ENCODE peak calls at places on chromosomes 16 and 17, in eight cellular contexts. One of them, this sample, is unnamed.

GRCh38 chr17:27552467-27552779 is 78.6 kb upstream of the LGALS9 start:
- DNase-seq in mesenchymal stem cell: peak; percentile 83
- DNase-seq in CD8-positive, alpha-beta T cell: no peak
- DNase-seq in hypothalamus: no peak
- DNase-seq in NCI-H774: no peak
- DNase-seq in body of pancreas: no peak
- DNase-seq in fibroblast of the conjunctiva: no peak
- DNase-seq in T-helper 2 cell: no peak
- DNase-seq in this sample: no peak

GRCh38 chr17:28928061-28928460 is 23.3 kb downstream of the PHF12 start:
- DNase-seq in T-helper 2 cell: peak; percentile 82
- DNase-seq in body of pancreas: no peak
- DNase-seq in NCI-H774: no peak
- DNase-seq in CD8-positive, alpha-beta T cell: peak; percentile 18
- DNase-seq in fibroblast of the conjunctiva: no peak
- DNase-seq in hypothalamus: no peak
- DNase-seq in mesenchymal stem cell: peak; percentile 52
- DNase-seq in this sample: no peak

GRCh38 chr16:23594186-23594585 is 1.9 kb downstream of the NDUFAB1 start:
- DNase-seq in CD8-positive, alpha-beta T cell: no peak
- DNase-seq in NCI-H774: no peak
- DNase-seq in T-helper 2 cell: no peak
- DNase-seq in mesenchymal stem cell: no peak
- DNase-seq in hypothalamus: no peak
- DNase-seq in fibroblast of the conjunctiva: no peak
- DNase-seq in body of pancreas: no peak
- DNase-seq in this sample: no peak

GRCh38 chr17:64001763-64002529 is 3.8 kb downstream of the PRR29 start:
- DNase-seq in mesenchymal stem cell: peak; percentile 19
- DNase-seq in fibroblast of the conjunctiva: no peak
- DNase-seq in CD8-positive, alpha-beta T cell: no peak
- DNase-seq in hypothalamus: no peak
- DNase-seq in NCI-H774: no peak
- DNase-seq in T-helper 2 cell: no peak
- DNase-seq in body of pancreas: no peak
- DNase-seq in this sample: no peak

GRCh38 chr16:48535831-48536599 is 74.0 kb downstream of the N4BP1 start:
- DNase-seq in CD8-positive, alpha-beta T cell: no peak
- DNase-seq in body of pancreas: no peak
- DNase-seq in NCI-H774: no peak
- DNase-seq in hypothalamus: no peak
- DNase-seq in fibroblast of the conjunctiva: peak; percentile 72
- DNase-seq in mesenchymal stem cell: peak; percentile 73
- DNase-seq in T-helper 2 cell: no peak
- DNase-seq in this sample: peak; percentile 53

GRCh38 chr17:2723997-2724782 is 12.6 kb upstream of the CLUH start:
- DNase-seq in NCI-H774: no peak
- DNase-seq in mesenchymal stem cell: no peak
- DNase-seq in hypothalamus: no peak
- DNase-seq in fibroblast of the conjunctiva: no peak
- DNase-seq in T-helper 2 cell: no peak
- DNase-seq in body of pancreas: no peak
- DNase-seq in CD8-positive, alpha-beta T cell: no peak
- DNase-seq in this sample: peak; percentile 74

GRCh38 chr17:66272699-66273390 is 29.6 kb upstream of the PRKCA start:
- DNase-seq in T-helper 2 cell: no peak
- DNase-seq in fibroblast of the conjunctiva: peak; percentile 43
- DNase-seq in body of pancreas: no peak
- DNase-seq in CD8-positive, alpha-beta T cell: no peak
- DNase-seq in hypothalamus: no peak
- DNase-seq in mesenchymal stem cell: peak; percentile 74
- DNase-seq in NCI-H774: no peak
- DNase-seq in this sample: no peak

GRCh38 chr17:17837380-17837821 is 615 bp upstream of the SREBF1 start:
- DNase-seq in fibroblast of the conjunctiva: peak; percentile 73
- DNase-seq in T-helper 2 cell: no peak
- DNase-seq in body of pancreas: no peak
- DNase-seq in mesenchymal stem cell: peak; percentile 97
- DNase-seq in CD8-positive, alpha-beta T cell: no peak
- DNase-seq in hypothalamus: no peak
- DNase-seq in NCI-H774: no peak
- DNase-seq in this sample: peak; percentile 66

GRCh38 chr17:49603238-49603637 is 27.6 kb downstream of the NXPH3 start:
- DNase-seq in fibroblast of the conjunctiva: no peak
- DNase-seq in CD8-positive, alpha-beta T cell: no peak
- DNase-seq in hypothalamus: no peak
- DNase-seq in mesenchymal stem cell: no peak
- DNase-seq in body of pancreas: no peak
- DNase-seq in T-helper 2 cell: no peak
- DNase-seq in NCI-H774: no peak
- DNase-seq in this sample: no peak

GRCh38 chr17:44004761-44005526 is 522 bp downstream of the NAGS start:
- DNase-seq in NCI-H774: no peak
- DNase-seq in CD8-positive, alpha-beta T cell: no peak
- DNase-seq in mesenchymal stem cell: no peak
- DNase-seq in fibroblast of the conjunctiva: no peak
- DNase-seq in hypothalamus: no peak
- DNase-seq in T-helper 2 cell: no peak
- DNase-seq in body of pancreas: no peak
- DNase-seq in this sample: peak; percentile 79

GRCh38 chr17:75535119-75535537 is 9.6 kb downstream of the LLGL2 start:
- DNase-seq in mesenchymal stem cell: no peak
- DNase-seq in NCI-H774: no peak
- DNase-seq in body of pancreas: no peak
- DNase-seq in T-helper 2 cell: peak; percentile 94
- DNase-seq in CD8-positive, alpha-beta T cell: peak; percentile 67
- DNase-seq in fibroblast of the conjunctiva: no peak
- DNase-seq in hypothalamus: no peak
- DNase-seq in this sample: peak; percentile 74

GRCh38 chr17:9371019-9371418 is 204.6 kb downstream of the STX8 start:
- DNase-seq in NCI-H774: peak; percentile 14
- DNase-seq in fibroblast of the conjunctiva: no peak
- DNase-seq in CD8-positive, alpha-beta T cell: no peak
- DNase-seq in T-helper 2 cell: no peak
- DNase-seq in mesenchymal stem cell: peak; percentile 51
- DNase-seq in hypothalamus: no peak
- DNase-seq in body of pancreas: no peak
- DNase-seq in this sample: no peak

GRCh38 chr16:68230956-68231355 is 5.0 kb downstream of the ESRP2 start:
- DNase-seq in fibroblast of the conjunctiva: no peak
- DNase-seq in hypothalamus: no peak
- DNase-seq in NCI-H774: no peak
- DNase-seq in mesenchymal stem cell: no peak
- DNase-seq in T-helper 2 cell: no peak
- DNase-seq in CD8-positive, alpha-beta T cell: no peak
- DNase-seq in body of pancreas: no peak
- DNase-seq in this sample: no peak

GRCh38 chr17:50107790-50108414 is 12.8 kb downstream of the PDK2 start:
- DNase-seq in body of pancreas: no peak
- DNase-seq in mesenchymal stem cell: peak; percentile 29
- DNase-seq in NCI-H774: no peak
- DNase-seq in T-helper 2 cell: no peak
- DNase-seq in fibroblast of the conjunctiva: no peak
- DNase-seq in hypothalamus: no peak
- DNase-seq in CD8-positive, alpha-beta T cell: no peak
- DNase-seq in this sample: no peak

GRCh38 chr17:31581022-31581483 is 189.6 kb downstream of the RAB11FIP4 start:
- DNase-seq in T-helper 2 cell: no peak
- DNase-seq in body of pancreas: peak; percentile 60
- DNase-seq in CD8-positive, alpha-beta T cell: no peak
- DNase-seq in NCI-H774: peak; percentile 82
- DNase-seq in hypothalamus: peak; percentile 28
- DNase-seq in fibroblast of the conjunctiva: peak; percentile 60
- DNase-seq in mesenchymal stem cell: peak; percentile 40
- DNase-seq in this sample: no peak

GRCh38 chr17:79654350-79654959 is 43.6 kb upstream of the RBFOX3 start:
- DNase-seq in hypothalamus: no peak
- DNase-seq in CD8-positive, alpha-beta T cell: no peak
- DNase-seq in body of pancreas: no peak
- DNase-seq in mesenchymal stem cell: no peak
- DNase-seq in T-helper 2 cell: no peak
- DNase-seq in fibroblast of the conjunctiva: no peak
- DNase-seq in NCI-H774: no peak
- DNase-seq in this sample: no peak

This sample was measured in colonic mucosa.